ENCODE peak calls at places on chromosomes 16 and 17, in nine cellular contexts. One of them, this sample, is unnamed.

GRCh38 chr17:16269658-16270057 is 52.6 kb downstream of the PIGL start:
- DNase-seq in IMR-90: peak
- DNase-seq in sigmoid colon: no peak
- DNase-seq in tibial artery: no peak
- DNase-seq in breast epithelium: no peak
- DNase-seq in body of pancreas: no peak
- DNase-seq in A673: no peak
- DNase-seq in CD8-positive, alpha-beta T cell: no peak
- DNase-seq in AG04450: no peak
- DNase-seq in this sample: peak

GRCh38 chr16:77822656-77823055 is 34.3 kb downstream of the VAT1L start:
- DNase-seq in IMR-90: no peak
- DNase-seq in sigmoid colon: no peak
- DNase-seq in tibial artery: no peak
- DNase-seq in breast epithelium: no peak
- DNase-seq in body of pancreas: no peak
- DNase-seq in A673: no peak
- DNase-seq in CD8-positive, alpha-beta T cell: no peak
- DNase-seq in AG04450: no peak
- DNase-seq in this sample: no peak

GRCh38 chr16:66212426-66212825 is 154.1 kb upstream of the CDH5 start:
- DNase-seq in IMR-90: no peak
- DNase-seq in sigmoid colon: no peak
- DNase-seq in tibial artery: no peak
- DNase-seq in breast epithelium: no peak
- DNase-seq in body of pancreas: no peak
- DNase-seq in A673: no peak
- DNase-seq in CD8-positive, alpha-beta T cell: no peak
- DNase-seq in AG04450: no peak
- DNase-seq in this sample: no peak

GRCh38 chr17:78366109-78366848 is 6.4 kb upstream of the SOCS3 start:
- DNase-seq in IMR-90: no peak
- DNase-seq in sigmoid colon: no peak
- DNase-seq in tibial artery: no peak
- DNase-seq in breast epithelium: no peak
- DNase-seq in body of pancreas: no peak
- DNase-seq in A673: no peak
- DNase-seq in CD8-positive, alpha-beta T cell: no peak
- DNase-seq in AG04450: no peak
- DNase-seq in this sample: no peak

GRCh38 chr16:9503251-9503986 is 412.0 kb downstream of the HAPSTR1 start:
- DNase-seq in IMR-90: no peak
- DNase-seq in sigmoid colon: no peak
- DNase-seq in tibial artery: no peak
- DNase-seq in breast epithelium: no peak
- DNase-seq in body of pancreas: no peak
- DNase-seq in A673: no peak
- DNase-seq in CD8-positive, alpha-beta T cell: no peak
- DNase-seq in AG04450: no peak
- DNase-seq in this sample: no peak

GRCh38 chr17:20009302-20010098 is at the start of gene SPECC1:
- DNase-seq in IMR-90: peak
- DNase-seq in sigmoid colon: peak
- DNase-seq in tibial artery: peak
- DNase-seq in breast epithelium: peak
- DNase-seq in body of pancreas: peak
- DNase-seq in A673: peak
- DNase-seq in CD8-positive, alpha-beta T cell: peak
- DNase-seq in AG04450: no peak
- DNase-seq in this sample: peak

GRCh38 chr16:75506567-75506966 is 11.3 kb upstream of the CHST6 start:
- DNase-seq in IMR-90: peak
- DNase-seq in sigmoid colon: peak
- DNase-seq in tibial artery: peak
- DNase-seq in breast epithelium: no peak
- DNase-seq in body of pancreas: peak
- DNase-seq in A673: peak
- DNase-seq in CD8-positive, alpha-beta T cell: no peak
- DNase-seq in AG04450: no peak
- DNase-seq in this sample: peak

GRCh38 chr16:30382398-30383015 is at the start of gene SEPTIN1:
- DNase-seq in IMR-90: no peak
- DNase-seq in sigmoid colon: no peak
- DNase-seq in tibial artery: no peak
- DNase-seq in breast epithelium: no peak
- DNase-seq in body of pancreas: no peak
- DNase-seq in A673: no peak
- DNase-seq in CD8-positive, alpha-beta T cell: peak
- DNase-seq in AG04450: no peak
- DNase-seq in this sample: no peak

GRCh38 chr16:77849640-77850258 is 61.4 kb downstream of the VAT1L start:
- DNase-seq in IMR-90: no peak
- DNase-seq in sigmoid colon: no peak
- DNase-seq in tibial artery: no peak
- DNase-seq in breast epithelium: no peak
- DNase-seq in body of pancreas: peak
- DNase-seq in A673: no peak
- DNase-seq in CD8-positive, alpha-beta T cell: no peak
- DNase-seq in AG04450: no peak
- DNase-seq in this sample: no peak

GRCh38 chr17:79631640-79632431 is 21.0 kb upstream of the RBFOX3 start:
- DNase-seq in IMR-90: no peak
- DNase-seq in sigmoid colon: peak
- DNase-seq in tibial artery: peak
- DNase-seq in breast epithelium: peak
- DNase-seq in body of pancreas: no peak
- DNase-seq in A673: no peak
- DNase-seq in CD8-positive, alpha-beta T cell: no peak
- DNase-seq in AG04450: no peak
- DNase-seq in this sample: no peak

GRCh38 chr17:79632432-79632735 is 21.5 kb upstream of the RBFOX3 start:
- DNase-seq in IMR-90: no peak
- DNase-seq in sigmoid colon: peak
- DNase-seq in tibial artery: peak
- DNase-seq in breast epithelium: peak
- DNase-seq in body of pancreas: no peak
- DNase-seq in A673: no peak
- DNase-seq in CD8-positive, alpha-beta T cell: no peak
- DNase-seq in AG04450: no peak
- DNase-seq in this sample: no peak

GRCh38 chr17:79630120-79630519 is 19.3 kb upstream of the RBFOX3 start:
- DNase-seq in IMR-90: no peak
- DNase-seq in sigmoid colon: peak
- DNase-seq in tibial artery: peak
- DNase-seq in breast epithelium: peak
- DNase-seq in body of pancreas: no peak
- DNase-seq in A673: no peak
- DNase-seq in CD8-positive, alpha-beta T cell: no peak
- DNase-seq in AG04450: no peak
- DNase-seq in this sample: no peak

GRCh38 chr17:79629548-79630049 is 18.7 kb upstream of the RBFOX3 start:
- DNase-seq in IMR-90: no peak
- DNase-seq in sigmoid colon: no peak
- DNase-seq in tibial artery: no peak
- DNase-seq in breast epithelium: no peak
- DNase-seq in body of pancreas: no peak
- DNase-seq in A673: no peak
- DNase-seq in CD8-positive, alpha-beta T cell: no peak
- DNase-seq in AG04450: no peak
- DNase-seq in this sample: no peak

DNA sequence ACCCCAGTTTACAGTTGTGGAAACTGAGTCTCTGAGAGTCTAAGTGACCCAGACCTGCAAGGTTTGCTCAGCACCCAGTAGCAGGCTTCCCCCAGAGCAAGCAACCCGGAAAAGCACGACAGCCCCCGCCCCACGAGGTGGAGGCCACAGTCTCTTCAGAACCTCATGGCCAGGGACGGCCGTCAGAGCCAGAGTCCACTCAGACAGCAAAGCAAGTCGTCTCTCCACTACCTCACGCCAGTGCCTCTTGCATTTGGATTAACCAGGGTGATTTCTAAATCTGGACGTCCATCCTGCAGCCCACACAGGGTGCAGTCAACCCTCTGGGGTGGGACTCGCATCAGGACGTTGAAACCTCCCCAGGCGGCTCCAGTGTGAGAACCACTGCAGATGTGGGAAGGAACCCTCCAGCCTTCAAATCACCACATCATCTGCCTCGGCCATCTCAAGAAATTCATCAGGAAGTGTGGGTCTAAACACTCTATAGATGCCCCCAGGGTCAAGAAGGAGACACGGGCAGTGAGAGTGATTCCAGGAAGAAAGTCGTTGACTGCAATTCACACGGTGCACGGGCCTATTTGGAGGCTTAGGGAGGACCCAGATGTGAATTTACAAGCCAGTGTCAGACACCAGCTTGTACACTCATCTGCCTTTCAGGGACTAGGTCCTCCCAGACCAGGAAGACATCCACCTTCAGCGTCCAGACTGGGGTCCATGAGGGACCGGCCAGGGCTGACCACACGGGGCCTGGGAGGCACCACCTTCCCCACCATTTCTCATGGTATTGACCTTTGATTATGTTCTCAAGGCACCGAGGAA is 20.2 kb upstream of the RBFOX3 start:
- DNase-seq in IMR-90: no peak
- DNase-seq in sigmoid colon: peak
- DNase-seq in tibial artery: no peak
- DNase-seq in breast epithelium: peak
- DNase-seq in body of pancreas: no peak
- DNase-seq in A673: no peak
- DNase-seq in CD8-positive, alpha-beta T cell: no peak
- DNase-seq in AG04450: no peak
- DNase-seq in this sample: no peak
- TF ChIP-seq CTCF in IMR-90: no peak
- TF ChIP-seq CTCF in sigmoid colon: no peak
- TF ChIP-seq CTCF in tibial artery: no peak
- TF ChIP-seq CTCF in breast epithelium: no peak
- TF ChIP-seq CTCF in body of pancreas: no peak
- TF ChIP-seq CTCF in A673: no peak
- TF ChIP-seq CTCF in CD8-positive, alpha-beta T cell: no peak
- TF ChIP-seq CTCF in AG04450: no peak
- TF ChIP-seq CTCF in this sample: no peak

GRCh38 chr17:21034350-21035235 is 8.2 kb downstream of the USP22 start:
- DNase-seq in IMR-90: peak
- DNase-seq in sigmoid colon: no peak
- DNase-seq in tibial artery: no peak
- DNase-seq in breast epithelium: no peak
- DNase-seq in body of pancreas: no peak
- DNase-seq in A673: no peak
- DNase-seq in CD8-positive, alpha-beta T cell: no peak
- DNase-seq in AG04450: no peak
- DNase-seq in this sample: peak
- H3K4me3 ChIP-seq in IMR-90: no peak
- H3K4me3 ChIP-seq in sigmoid colon: no peak
- H3K4me3 ChIP-seq in tibial artery: no peak
- H3K4me3 ChIP-seq in breast epithelium: no peak
- H3K4me3 ChIP-seq in body of pancreas: no peak
- H3K4me3 ChIP-seq in A673: no peak
- H3K4me3 ChIP-seq in CD8-positive, alpha-beta T cell: peak
- H3K4me3 ChIP-seq in AG04450: peak
- H3K4me3 ChIP-seq in this sample: no peak

DNA sequence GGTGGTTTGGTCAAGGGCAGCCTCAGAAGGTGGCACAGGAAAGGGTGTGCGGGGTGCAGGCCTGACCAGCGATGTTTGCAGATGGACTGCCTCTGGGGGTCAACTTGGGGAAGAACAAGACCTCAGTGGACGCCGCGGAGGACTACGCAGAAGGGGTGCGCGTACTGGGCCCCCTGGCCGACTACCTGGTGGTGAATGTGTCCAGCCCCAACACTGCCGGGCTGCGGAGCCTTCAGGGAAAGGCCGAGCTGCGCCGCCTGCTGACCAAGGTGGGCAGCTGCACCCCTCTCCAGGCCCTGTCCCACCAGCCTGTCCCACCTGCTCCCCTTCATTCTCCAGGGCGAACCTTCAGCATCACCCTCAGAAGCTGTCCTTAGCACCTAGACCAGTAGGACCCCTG is 12.5 kb downstream of the DHODH start:
- DNase-seq in IMR-90: no peak
- DNase-seq in sigmoid colon: no peak
- DNase-seq in tibial artery: no peak
- DNase-seq in breast epithelium: no peak
- DNase-seq in body of pancreas: no peak
- DNase-seq in A673: no peak
- DNase-seq in CD8-positive, alpha-beta T cell: no peak
- DNase-seq in AG04450: no peak
- DNase-seq in this sample: no peak
- TF ChIP-seq CTCF in IMR-90: peak
- TF ChIP-seq CTCF in sigmoid colon: no peak
- TF ChIP-seq CTCF in tibial artery: no peak
- TF ChIP-seq CTCF in breast epithelium: no peak
- TF ChIP-seq CTCF in body of pancreas: no peak
- TF ChIP-seq CTCF in A673: no peak
- TF ChIP-seq CTCF in CD8-positive, alpha-beta T cell: no peak
- TF ChIP-seq CTCF in AG04450: peak
- TF ChIP-seq CTCF in this sample: peak

GRCh38 chr16:1745900-1746692 is 25.2 kb downstream of the NME3 start:
- DNase-seq in IMR-90: peak
- DNase-seq in sigmoid colon: no peak
- DNase-seq in tibial artery: no peak
- DNase-seq in breast epithelium: no peak
- DNase-seq in body of pancreas: no peak
- DNase-seq in A673: peak
- DNase-seq in CD8-positive, alpha-beta T cell: no peak
- DNase-seq in AG04450: peak
- DNase-seq in this sample: peak
- H3K4me3 ChIP-seq in IMR-90: no peak
- H3K4me3 ChIP-seq in sigmoid colon: no peak
- H3K4me3 ChIP-seq in tibial artery: no peak
- H3K4me3 ChIP-seq in breast epithelium: no peak
- H3K4me3 ChIP-seq in body of pancreas: no peak
- H3K4me3 ChIP-seq in A673: no peak
- H3K4me3 ChIP-seq in CD8-positive, alpha-beta T cell: no peak
- H3K4me3 ChIP-seq in AG04450: no peak
- H3K4me3 ChIP-seq in this sample: no peak

This sample was measured in AG10803.